ENCODE peak calls at places on chromosomes 6 and 20, in eight cellular contexts. R, H, E, M, F, L, O and G are unnamed samples.

GRCh38 chr6:136706431-136706830 is 85.8 kb downstream of the MAP3K5 start:
- DNase-seq in R (no peak), H (no peak), E (no peak), M (no peak), F (no peak), L (no peak), O (no peak), G (no peak)

GRCh38 chr20:19407731-19408130 is 195.3 kb downstream of the SLC24A3 start:
- DNase-seq in R (no peak), H (peak), E (no peak), M (no peak), F (no peak), L (no peak), O (peak), G (peak)

GRCh38 chr6:48032156-48032555 is 78.8 kb downstream of the PTCHD4 start:
- DNase-seq in R (no peak), H (no peak), E (no peak), M (peak), F (peak), L (no peak), O (no peak), G (peak)

GRCh38 chr6:110066091-110066490 is 88.0 kb downstream of the GPR6 start:
- DNase-seq in R (no peak), H (no peak), E (no peak), M (no peak), F (no peak), L (peak), O (no peak), G (no peak)

GRCh38 chr20:10453241-10453640 is 18.1 kb downstream of the SLX4IP start:
- DNase-seq in R (no peak), H (no peak), E (peak), M (no peak), F (no peak), L (peak), O (no peak), G (no peak)

GRCh38 chr6:168319279-168320051 is at the start of gene DACT2:
- DNase-seq in R (no peak), H (peak), E (no peak), M (no peak), F (no peak), L (no peak), O (peak), G (no peak)

GRCh38 chr6:131946992-131947955 is 3.9 kb downstream of the CCN2 start:
- DNase-seq in R (no peak), H (no peak), E (no peak), M (peak), F (peak), L (no peak), O (no peak), G (no peak)

GRCh38 chr6:157763129-157763893 is 59.7 kb upstream of the SNX9 start:
- DNase-seq in R (no peak), H (peak), E (peak), M (peak), F (peak), L (no peak), O (peak), G (peak)

GRCh38 chr20:54624701-54625472 is 149.5 kb downstream of the DOK5 start:
- DNase-seq in R (no peak), H (no peak), E (no peak), M (peak), F (no peak), L (no peak), O (peak), G (no peak)

GRCh38 chr20:35007413-35007812 is 51.7 kb downstream of the MYH7B start:
- DNase-seq in R (no peak), H (no peak), E (no peak), M (no peak), F (no peak), L (no peak), O (no peak), G (no peak)

GRCh38 chr20:63314566-63315239 is 21.7 kb downstream of the COL20A1 start:
- DNase-seq in R (no peak), H (no peak), E (no peak), M (no peak), F (no peak), L (no peak), O (no peak), G (no peak)

GRCh38 chr6:3280866-3281465 is 22.2 kb downstream of the PSMG4 start:
- DNase-seq in R (no peak), H (no peak), E (no peak), M (peak), F (no peak), L (no peak), O (no peak), G (no peak)

GRCh38 chr6:135475292-135475886 is 22.2 kb downstream of the AHI1 start:
- DNase-seq in R (no peak), H (no peak), E (no peak), M (peak), F (no peak), L (no peak), O (peak), G (no peak)

GRCh38 chr20:33883164-33883563 is 72.0 kb downstream of the CHMP4B start:
- DNase-seq in R (no peak), H (no peak), E (peak), M (no peak), F (no peak), L (peak), O (no peak), G (no peak)

GRCh38 chr6:106747139-106747538 is 117.8 kb downstream of the QRSL1 start:
- DNase-seq in R (no peak), H (no peak), E (no peak), M (no peak), F (no peak), L (no peak), O (no peak), G (peak)

GRCh38 chr6:11830520-11830919 is 51.9 kb upstream of the ADTRP start:
- DNase-seq in R (no peak), H (no peak), E (no peak), M (no peak), F (no peak), L (no peak), O (no peak), G (no peak)
- H3K4me2 ChIP-seq in R (no peak), H (no peak), E (peak), M (no peak), F (no peak), L (no peak), O (no peak), G (no peak)

GRCh38 chr6:6856538-6857523 is 250.9 kb upstream of the RREB1 start:
- DNase-seq in R (no peak), H (peak), E (no peak), M (peak), F (no peak), L (no peak), O (peak), G (peak)
- H3K4me2 ChIP-seq in R (peak), H (peak), E (peak), M (peak), F (no peak), L (no peak), O (peak), G (peak)

GRCh38 chr6:90494067-90494773 is 92.7 kb downstream of the MAP3K7 start:
- DNase-seq in R (peak), H (peak), E (no peak), M (no peak), F (no peak), L (no peak), O (no peak), G (no peak)

GRCh38 chr6:90495216-90495817 is 91.6 kb downstream of the MAP3K7 start:
- DNase-seq in R (no peak), H (peak), E (no peak), M (no peak), F (no peak), L (no peak), O (no peak), G (no peak)

GRCh38 chr6:90497411-90497810 is 89.5 kb downstream of the MAP3K7 start:
- DNase-seq in R (no peak), H (no peak), E (no peak), M (no peak), F (no peak), L (no peak), O (no peak), G (no peak)

GRCh38 chr6:90496617-90497016 is 90.3 kb downstream of the MAP3K7 start:
- DNase-seq in R (no peak), H (peak), E (no peak), M (no peak), F (peak), L (no peak), O (no peak), G (no peak)

GRCh38 chr6:90496191-90496590 is 90.7 kb downstream of the MAP3K7 start:
- DNase-seq in R (no peak), H (no peak), E (no peak), M (no peak), F (no peak), L (no peak), O (no peak), G (no peak)
- H3K4me2 ChIP-seq in R (no peak), H (peak), E (no peak), M (no peak), F (no peak), L (no peak), O (no peak), G (no peak)

GRCh38 chr20:25549172-25549865 is 36.0 kb downstream of the NINL start:
- DNase-seq in R (no peak), H (no peak), E (no peak), M (no peak), F (no peak), L (no peak), O (no peak), G (no peak)
- H3K4me2 ChIP-seq in R (no peak), H (no peak), E (no peak), M (peak), F (no peak), L (no peak), O (peak), G (no peak)

GRCh38 chr6:15335385-15335784 is 89.5 kb downstream of the JARID2 start:
- DNase-seq in R (no peak), H (no peak), E (no peak), M (no peak), F (no peak), L (peak), O (no peak), G (no peak)
- H3K4me2 ChIP-seq in R (no peak), H (peak), E (no peak), M (no peak), F (no peak), L (peak), O (no peak), G (no peak)

GRCh38 chr6:152378154-152378553 is 259.0 kb downstream of the SYNE1 start:
- DNase-seq in R (no peak), H (no peak), E (no peak), M (peak), F (no peak), L (no peak), O (no peak), G (peak)
- H3K4me2 ChIP-seq in R (no peak), H (no peak), E (no peak), M (peak), F (no peak), L (no peak), O (peak), G (peak)

DNA sequence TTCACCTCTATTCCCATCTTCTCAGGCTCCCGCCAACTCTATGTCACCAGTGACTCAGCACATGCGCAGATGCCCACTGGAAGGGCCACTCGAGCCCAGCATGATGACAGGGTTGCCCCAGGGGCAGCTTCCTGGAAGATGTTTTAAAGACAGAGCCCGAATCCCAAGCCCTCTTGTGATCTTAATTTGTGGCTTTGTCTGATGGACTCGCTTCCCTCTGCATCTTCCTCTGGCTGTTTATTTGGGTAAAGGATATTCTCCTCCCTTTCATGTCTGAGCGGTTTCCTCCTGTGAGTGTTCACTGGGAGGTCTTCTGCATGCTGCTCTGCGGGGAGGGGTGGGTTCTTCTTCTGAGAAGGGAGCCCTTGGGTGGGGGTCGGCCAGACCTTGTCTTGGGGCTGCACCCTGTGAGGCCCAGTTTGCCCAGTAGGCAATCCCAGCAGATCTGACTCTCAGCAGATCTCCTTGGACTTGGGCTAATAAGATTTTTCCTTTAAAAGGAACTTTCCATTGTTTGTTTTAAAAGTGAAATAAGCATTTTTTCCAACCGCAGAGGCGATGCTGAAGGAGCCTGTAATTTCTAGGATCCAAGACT is 401.0 kb downstream of the CDC5L start:
- DNase-seq in R (no peak), H (no peak), E (no peak), M (peak), F (no peak), L (no peak), O (no peak), G (no peak)
- H3K4me2 ChIP-seq in R (no peak), H (no peak), E (no peak), M (no peak), F (no peak), L (no peak), O (no peak), G (no peak)

DNA sequence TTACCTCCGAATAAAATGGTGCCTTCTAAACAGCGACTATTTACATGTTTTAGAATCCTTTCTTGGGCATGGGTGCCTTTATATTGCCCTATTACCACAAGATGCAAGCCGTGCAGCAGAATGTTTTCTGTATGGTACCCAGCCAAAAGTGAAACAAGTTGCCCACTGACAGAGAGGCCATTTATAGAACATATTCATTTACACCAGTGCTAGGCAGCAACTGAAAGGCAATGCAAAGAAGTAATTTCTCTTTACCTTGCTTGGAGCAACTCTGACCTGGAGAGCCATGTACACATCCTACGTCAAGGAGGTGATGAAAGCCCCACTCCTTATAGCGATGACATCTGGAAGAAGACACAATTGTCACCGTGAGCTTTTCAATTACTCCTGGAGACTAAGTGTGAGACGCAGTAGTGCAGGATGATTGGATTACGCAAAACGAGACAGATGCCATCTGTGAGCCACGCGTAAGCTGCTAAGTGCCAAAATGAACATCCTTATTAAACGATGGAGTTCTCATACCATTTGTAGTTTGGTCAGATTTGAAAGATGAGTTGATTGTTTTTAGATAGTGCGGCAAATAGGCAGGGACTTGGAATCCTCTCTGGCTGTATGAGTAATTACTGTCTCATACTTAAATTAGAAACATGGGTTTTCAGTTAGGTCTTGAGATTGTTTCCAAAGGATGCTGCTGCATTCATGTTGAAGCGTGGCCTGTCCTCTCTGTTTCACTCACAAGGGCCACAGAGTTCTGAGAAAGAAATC is at the start of gene TMEM244:
- DNase-seq in R (no peak), H (no peak), E (peak), M (peak), F (no peak), L (no peak), O (no peak), G (no peak)
- H3K4me2 ChIP-seq in R (no peak), H (no peak), E (peak), M (peak), F (no peak), L (no peak), O (no peak), G (no peak)

DNA sequence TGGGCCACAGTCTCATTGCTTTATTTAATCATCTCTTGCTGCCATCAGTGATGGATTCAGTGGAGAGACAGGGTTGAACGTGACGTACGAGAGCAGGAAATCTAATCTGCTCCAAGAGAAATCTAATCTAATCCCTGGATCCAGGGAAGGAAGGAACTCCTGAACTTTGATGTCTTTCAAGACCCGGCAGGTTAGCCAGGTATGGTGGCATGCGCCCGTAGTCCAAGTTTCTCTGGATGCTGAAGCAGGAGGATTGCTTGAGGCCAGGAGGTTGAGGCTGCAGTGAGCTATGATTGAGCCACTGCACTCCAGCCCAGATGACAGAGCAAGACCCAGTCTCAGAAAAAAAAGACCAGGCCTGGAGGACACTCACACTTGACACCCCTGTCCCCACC is 11.4 kb upstream of the PGC start:
- DNase-seq in R (no peak), H (no peak), E (no peak), M (no peak), F (no peak), L (no peak), O (no peak), G (no peak)
- H3K4me2 ChIP-seq in R (no peak), H (no peak), E (no peak), M (no peak), F (no peak), L (no peak), O (no peak), G (no peak)